ENCODE peak calls at places on chromosome 12, in nine cellular contexts. D is transverse colon, C is breast epithelium, N is testis, R is A549, Z is gastrocnemius medialis, L is HepG2, F is endothelial cell of umbilical vein, Q is tibial nerve. T is an unnamed sample.

GRCh38 chr12:42705863-42706262 is 116.3 kb upstream of the PRICKLE1 start:
- DNase-seq in L (no peak), Q (peak; percentile 54), N (peak; percentile 87), C (peak; percentile 60), R (no peak), D (peak; percentile 45), Z (peak; percentile 68), F (peak; percentile 90), T (peak; percentile 69)

GRCh38 chr12:51819851-51820720 is 28.4 kb downstream of the FIGNL2 start:
- DNase-seq in D (peak; percentile 19), Z (no peak), F (no peak), R (peak; percentile 77), N (peak; percentile 72), Q (no peak), L (no peak), C (peak; percentile 22), T (no peak)

GRCh38 chr12:105445261-105446015 is 114.9 kb downstream of the C12orf75 start:
- DNase-seq in C (no peak), Q (no peak), Z (no peak), D (no peak), F (peak; percentile 98), N (no peak), L (peak; percentile 5), R (peak; percentile 40), T (no peak)

GRCh38 chr12:56763753-56764657 is 881 bp downstream of the HSD17B6 start:
- DNase-seq in D (no peak), N (no peak), C (no peak), L (no peak), R (peak; percentile 54), F (no peak), Q (no peak), Z (no peak), T (no peak)

GRCh38 chr12:41684997-41685396 is 459.7 kb downstream of the GXYLT1 start:
- DNase-seq in F (no peak), C (no peak), D (no peak), N (no peak), R (peak; percentile 20), Q (no peak), Z (no peak), L (no peak), T (no peak)

GRCh38 chr12:63877693-63878092 is 33.2 kb downstream of the SRGAP1 start:
- DNase-seq in Q (no peak), D (no peak), Z (no peak), C (no peak), L (no peak), N (no peak), R (no peak), F (no peak), T (no peak)

GRCh38 chr12:86530996-86531655 is 274.9 kb upstream of the MGAT4C start:
- DNase-seq in F (no peak), Z (no peak), C (no peak), Q (no peak), D (no peak), R (no peak), N (no peak), L (no peak), T (no peak)

GRCh38 chr12:122547330-122547729 is 20.3 kb downstream of the KNTC1 start:
- DNase-seq in Z (no peak), F (no peak), C (no peak), D (no peak), N (no peak), L (no peak), Q (no peak), R (no peak), T (no peak)

GRCh38 chr12:120835657-120836056 is 68.5 kb downstream of the SPPL3 start:
- DNase-seq in F (no peak), D (no peak), L (no peak), N (no peak), R (no peak), Q (no peak), C (no peak), Z (no peak), T (no peak)

GRCh38 chr12:120835304-120835612 is 68.9 kb downstream of the SPPL3 start:
- DNase-seq in R (no peak), F (no peak), Z (no peak), N (no peak), C (no peak), D (no peak), L (no peak), Q (no peak), T (no peak)

GRCh38 chr12:120833849-120834248 is 70.3 kb downstream of the SPPL3 start:
- DNase-seq in C (no peak), R (no peak), Z (peak; percentile 16), D (no peak), F (no peak), Q (no peak), L (no peak), N (no peak), T (no peak)

GRCh38 chr12:120836119-120836684 is 68.0 kb downstream of the SPPL3 start:
- DNase-seq in Z (no peak), R (no peak), N (no peak), Q (no peak), F (no peak), C (no peak), D (no peak), L (no peak), T (no peak)

DNA sequence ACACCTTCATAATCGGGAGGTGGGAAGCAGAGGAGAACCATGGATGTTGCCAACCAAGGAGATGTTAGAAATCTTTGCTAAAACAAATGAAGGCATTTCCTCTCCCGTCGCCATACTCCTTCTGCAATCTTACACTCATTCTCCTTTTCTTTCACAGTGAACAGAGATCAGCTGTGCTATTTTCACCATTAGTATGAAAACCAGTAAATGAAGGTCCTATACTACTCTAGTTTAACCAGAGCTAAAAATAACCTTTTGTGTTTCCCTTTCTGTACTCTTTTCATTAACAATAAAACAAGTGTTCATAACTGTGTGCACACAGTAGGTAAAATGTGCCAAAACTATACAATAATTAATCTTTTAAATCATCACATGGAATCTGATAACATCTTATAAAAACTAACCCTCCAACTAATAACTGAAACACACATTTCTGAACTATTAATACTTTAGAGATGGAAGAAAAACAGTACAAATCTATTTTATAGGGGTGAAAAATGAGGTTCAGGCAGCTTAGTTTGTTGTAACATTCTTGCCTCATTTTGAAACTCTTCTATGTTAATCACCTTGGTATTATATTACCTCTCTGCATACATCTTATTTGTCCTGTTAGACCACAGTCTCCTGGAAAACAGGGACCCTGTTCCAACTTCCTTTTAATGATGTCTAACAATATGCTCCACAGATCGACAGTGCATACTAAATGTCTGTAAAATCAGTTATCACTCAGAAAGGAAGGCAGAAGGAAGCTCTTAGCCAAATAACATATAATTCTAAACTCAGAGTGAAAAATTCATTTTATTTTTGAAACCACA is 69.5 kb downstream of the SPPL3 start:
- DNase-seq in D (no peak), R (no peak), N (no peak), Z (no peak), L (no peak), C (no peak), Q (no peak), F (no peak), T (no peak)
- H3K27ac ChIP-seq in D (no peak overlapping the region), R (no peak overlapping the region), N (no peak overlapping the region), Z (peak overlapping the region; percentile 80), L (no peak overlapping the region), C (peak overlapping the region; percentile 54), Q (peak overlapping the region; percentile 8), F (no peak overlapping the region), T (peak overlapping the region; percentile 3)

GRCh38 chr12:98594050-98594853 is 766 bp downstream of the SLC25A3 start:
- DNase-seq in F (peak; percentile 38), C (no peak), L (no peak), N (peak; percentile 28), Q (no peak), D (peak; percentile 52), R (no peak), Z (peak; percentile 23), T (peak; percentile 56)

GRCh38 chr12:98591209-98591608 is 2.3 kb upstream of the SLC25A3 start:
- DNase-seq in Z (no peak), C (no peak), N (no peak), L (peak; percentile 31), Q (no peak), F (no peak), D (no peak), R (no peak), T (no peak)

GRCh38 chr12:98595152-98595988 is 1.9 kb downstream of the SLC25A3 start:
- DNase-seq in C (no peak), N (no peak), Q (no peak), D (no peak), F (peak; percentile 72), L (peak; percentile 29), Z (no peak), R (no peak), T (no peak)

GRCh38 chr12:98593351-98594049 is at the start of gene SLC25A3:
- DNase-seq in D (peak; percentile 97), Z (peak; percentile 95), N (peak; percentile 99), R (peak; percentile 100), F (peak; percentile 99), Q (peak; percentile 94), L (peak; percentile 94), C (peak; percentile 96), T (peak; percentile 97)

DNA sequence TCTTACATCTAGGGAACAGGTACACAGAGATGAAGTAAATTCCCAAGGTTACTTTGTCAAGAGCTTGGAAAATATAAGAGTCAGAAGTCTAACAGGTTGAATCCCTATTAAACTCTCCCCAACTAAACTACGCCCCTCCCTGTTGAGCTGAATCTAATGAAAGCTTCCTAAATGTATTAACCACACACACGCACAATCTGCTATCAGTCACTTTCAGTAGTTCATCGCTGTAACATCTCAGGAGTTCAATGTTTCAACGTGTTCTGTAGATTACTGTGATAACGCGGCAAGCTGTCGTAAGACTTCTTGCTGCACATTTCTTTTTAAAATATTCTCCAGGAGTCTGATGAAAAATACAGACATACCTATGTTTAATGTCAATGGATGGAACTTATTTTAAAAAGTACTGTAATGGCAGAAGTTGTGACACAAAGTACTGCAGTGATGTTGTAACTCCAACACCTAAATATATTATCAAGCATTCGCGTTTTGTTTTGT is 612 bp upstream of the SLC25A3 start:
- DNase-seq in R (no peak), D (no peak), Q (no peak), F (no peak), N (no peak), Z (no peak), L (no peak), C (no peak), T (no peak)
- TF ChIP-seq POLR2A in R (no peak), D (no peak), Q (no peak), F (no peak), N (no peak), Z (no peak), L (no peak), C (no peak), T (no peak)

GRCh38 chr12:18483723-18484325 is 222.5 kb downstream of the PIK3C2G start:
- DNase-seq in N (peak; percentile 16), R (no peak), Q (no peak), C (no peak), L (no peak), D (no peak), F (no peak), Z (no peak), T (no peak)

GRCh38 chr12:18479266-18479665 is 217.9 kb downstream of the PIK3C2G start:
- DNase-seq in F (no peak), Z (no peak), L (no peak), R (no peak), D (peak; percentile 28), N (no peak), Q (no peak), C (peak; percentile 46), T (no peak)

GRCh38 chr12:18476866-18477265 is 215.5 kb downstream of the PIK3C2G start:
- DNase-seq in F (no peak), R (no peak), Z (no peak), Q (no peak), L (no peak), C (no peak), N (no peak), D (no peak), T (no peak)

GRCh38 chr12:18482601-18483120 is 221.3 kb downstream of the PIK3C2G start:
- DNase-seq in Q (no peak), F (no peak), L (no peak), C (no peak), N (no peak), R (no peak), Z (no peak), D (no peak), T (no peak)
- H3K27ac ChIP-seq in Q (no peak overlapping the region), F (no peak overlapping the region), L (no peak overlapping the region), C (no peak overlapping the region), N (no peak overlapping the region), R (no peak overlapping the region), Z (no peak overlapping the region), D (no peak overlapping the region), T (no peak overlapping the region)

GRCh38 chr12:68808388-68809189 is 612 bp downstream of the MDM2 start:
- DNase-seq in L (peak; percentile 96), R (peak; percentile 95), C (peak; percentile 87), D (peak; percentile 85), Z (peak; percentile 43), N (peak; percentile 75), F (peak; percentile 92), Q (peak; percentile 55), T (peak; percentile 73)
- TF ChIP-seq POLR2A in L (peak; percentile 94), R (peak; percentile 93), C (peak; percentile 54), D (peak; percentile 12), Z (peak; percentile 30), N (no peak), F (peak; percentile 100), Q (no peak), T (no peak)

T was measured in heart left ventricle.